ENCODE peak calls at places on chromosomes 6 and 20, in ten cellular contexts. D is SJSA1, G is ovary, N is neural progenitor cell, B is H9, P is SK-N-SH, K is ascending aorta, Y is Peyer's patch, V is tibial artery, H is HCT116. F is an unnamed sample.

GRCh38 chr20:59634435-59635005 is 30.2 kb downstream of the PHACTR3 start:
- DNase-seq in D (peak; percentile 14), G (no peak), N (no peak), B (no peak), P (no peak), K (no peak), Y (no peak), V (no peak), H (no peak), F (no peak)

GRCh38 chr6:166440106-166440505 is 57.4 kb upstream of the MPC1 start:
- DNase-seq in D (no peak), G (no peak), N (no peak), B (no peak), P (peak; percentile 76), K (no peak), Y (no peak), V (no peak), H (no peak), F (no peak)

GRCh38 chr20:8721098-8721497 is 347.8 kb upstream of the PLCB4 start:
- DNase-seq in D (peak; percentile 52), G (peak; percentile 31), N (peak; percentile 71), B (peak; percentile 41), P (peak; percentile 42), K (peak; percentile 66), Y (no peak), V (no peak), H (peak; percentile 18), F (peak; percentile 69)

GRCh38 chr20:45969712-45970634 is 2.0 kb downstream of the ZNF335 start:
- DNase-seq in D (no peak), G (peak; percentile 34), N (peak; percentile 80), B (peak; percentile 53), P (peak; percentile 75), K (peak; percentile 64), Y (peak; percentile 48), V (peak; percentile 59), H (peak; percentile 66), F (peak; percentile 73)

GRCh38 chr20:17226410-17227198 is at the start of gene PCSK2:
- DNase-seq in D (peak; percentile 68), G (peak; percentile 85), N (peak; percentile 97), B (peak; percentile 91), P (peak; percentile 90), K (no peak), Y (peak; percentile 39), V (no peak), H (no peak), F (peak; percentile 68)

GRCh38 chr20:14495066-14495465 is 157.7 kb upstream of the FLRT3 start:
- DNase-seq in D (no peak), G (no peak), N (no peak), B (no peak), P (no peak), K (no peak), Y (no peak), V (no peak), H (no peak), F (no peak)

GRCh38 chr6:17419189-17419575 is 25.8 kb downstream of the CAP2 start:
- DNase-seq in D (no peak), G (no peak), N (no peak), B (no peak), P (no peak), K (no peak), Y (no peak), V (no peak), H (no peak), F (no peak)

GRCh38 chr6:93784794-93785757 is 365.7 kb upstream of the EPHA7 start:
- DNase-seq in D (no peak), G (no peak), N (peak; percentile 27), B (no peak), P (no peak), K (no peak), Y (no peak), V (no peak), H (no peak), F (peak; percentile 22)

GRCh38 chr20:23702021-23702420 is 13.2 kb upstream of the CST4 start:
- DNase-seq in D (no peak), G (no peak), N (no peak), B (no peak), P (no peak), K (no peak), Y (no peak), V (no peak), H (no peak), F (no peak)

GRCh38 chr20:23692725-23693124 is 3.9 kb upstream of the CST4 start:
- DNase-seq in D (no peak), G (no peak), N (no peak), B (no peak), P (no peak), K (no peak), Y (no peak), V (no peak), H (no peak), F (no peak)

GRCh38 chr20:23700931-23701330 is 12.1 kb upstream of the CST4 start:
- DNase-seq in D (no peak), G (no peak), N (no peak), B (no peak), P (no peak), K (no peak), Y (no peak), V (no peak), H (no peak), F (no peak)

DNA sequence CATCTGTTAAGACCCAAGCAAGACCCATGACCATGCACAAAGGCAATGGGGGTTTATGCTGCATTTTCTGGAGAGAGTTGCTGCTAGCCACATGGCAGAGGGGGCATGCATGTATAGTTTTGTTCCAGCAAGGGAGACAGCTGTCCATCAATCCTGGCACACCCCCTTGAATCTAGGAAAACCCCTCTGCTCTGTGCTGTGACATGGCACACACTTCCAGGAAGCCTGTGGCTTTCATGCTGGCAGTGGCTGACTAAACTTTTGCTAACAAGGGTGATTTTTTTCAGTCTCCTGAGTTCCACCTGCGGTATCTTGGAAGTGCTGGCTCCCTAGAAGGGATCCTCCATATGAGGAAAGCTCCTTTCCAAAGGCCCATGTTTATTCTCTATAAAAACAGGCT is 9.1 kb upstream of the CST4 start:
- DNase-seq in D (no peak), G (no peak), N (no peak), B (no peak), P (no peak), K (no peak), Y (no peak), V (no peak), H (no peak), F (no peak)
- H3K9me3 ChIP-seq in D (no peaks in the 10 kb centered on the region), G (no peaks in the 10 kb centered on the region), N (no peaks in the 10 kb centered on the region), B (no peaks in the 10 kb centered on the region), P (no peaks in the 10 kb centered on the region), K (no peaks in the 10 kb centered on the region), Y (no peaks in the 10 kb centered on the region), V (no peaks in the 10 kb centered on the region), H (no peaks in the 10 kb centered on the region), F (no peaks in the 10 kb centered on the region)

GRCh38 chr6:54493138-54493537 is 184.9 kb downstream of the TINAG start:
- DNase-seq in D (no peak), G (no peak), N (no peak), B (no peak), P (no peak), K (no peak), Y (no peak), V (no peak), H (peak; percentile 29), F (no peak)
- H3K9me3 ChIP-seq in D (no peaks in the 10 kb centered on the region), G (no peaks in the 10 kb centered on the region), N (no peaks in the 10 kb centered on the region), B (no peaks in the 10 kb centered on the region), P (no peaks in the 10 kb centered on the region), K (no peaks in the 10 kb centered on the region), Y (no peaks in the 10 kb centered on the region), V (peaks cover 10% of the 10 kb centered on the region), H (no peaks in the 10 kb centered on the region), F (no peaks in the 10 kb centered on the region)

DNA sequence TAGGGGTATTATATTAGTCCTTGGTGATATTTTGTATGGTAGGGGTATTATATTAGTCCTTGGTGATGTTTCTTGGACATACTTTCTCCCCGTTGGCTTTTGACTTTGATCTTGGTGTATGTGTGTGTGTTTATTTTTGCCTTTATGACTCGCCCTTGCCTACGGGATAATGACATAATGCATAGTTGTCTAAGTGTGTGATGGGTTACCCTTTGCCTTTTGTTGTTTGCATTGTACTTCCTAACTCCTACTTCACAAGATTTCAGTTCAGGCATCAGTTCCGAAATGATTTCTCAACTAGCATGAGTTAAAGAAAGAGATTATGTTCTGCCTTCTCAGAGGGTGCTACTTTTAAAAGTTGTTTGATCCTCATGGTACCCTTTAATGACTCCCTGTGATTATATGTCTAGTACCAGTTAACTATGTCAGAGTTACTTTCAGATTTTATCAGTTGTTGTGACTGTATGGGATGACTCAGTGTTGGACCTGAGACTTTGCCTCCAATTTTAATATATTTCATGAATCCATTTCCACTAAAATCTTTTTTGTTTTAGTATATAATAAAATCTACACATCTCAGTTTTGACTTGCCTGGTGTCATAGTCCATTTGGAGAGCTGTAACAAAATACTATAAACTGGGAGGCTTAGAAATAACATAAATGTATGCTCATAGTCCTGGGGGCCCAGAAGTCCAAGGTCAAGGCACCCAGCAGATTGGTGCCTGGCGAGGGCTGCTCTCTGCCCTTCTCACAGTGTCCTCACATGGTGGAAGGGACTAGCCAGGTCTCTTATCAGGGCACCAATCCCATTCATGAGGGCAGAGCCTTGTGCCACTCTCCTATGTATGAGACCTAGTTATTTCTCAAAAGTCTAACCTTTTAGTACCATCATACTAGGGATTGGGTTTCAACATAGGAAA is 34.1 kb downstream of the CDYL start:
- DNase-seq in D (no peak), G (no peak), N (no peak), B (no peak), P (no peak), K (no peak), Y (no peak), V (no peak), H (peak; percentile 21), F (no peak)
- H3K9me3 ChIP-seq in D (no peaks in the 10 kb centered on the region), G (no peaks in the 10 kb centered on the region), N (no peaks in the 10 kb centered on the region), B (no peaks in the 10 kb centered on the region), P (no peaks in the 10 kb centered on the region), K (no peaks in the 10 kb centered on the region), Y (no peaks in the 10 kb centered on the region), V (no peaks in the 10 kb centered on the region), H (peaks cover 3% of the 10 kb centered on the region), F (no peaks in the 10 kb centered on the region)

GRCh38 chr20:24096256-24096655 is 107.7 kb upstream of the GGTLC1 start:
- DNase-seq in D (no peak), G (no peak), N (peak; percentile 17), B (no peak), P (no peak), K (no peak), Y (no peak), V (no peak), H (no peak), F (no peak)

GRCh38 chr20:24098886-24099285 is 110.3 kb upstream of the GGTLC1 start:
- DNase-seq in D (no peak), G (peak; percentile 28), N (no peak), B (no peak), P (no peak), K (no peak), Y (no peak), V (no peak), H (no peak), F (no peak)

GRCh38 chr20:24097051-24097450 is 108.5 kb upstream of the GGTLC1 start:
- DNase-seq in D (no peak), G (no peak), N (peak; percentile 24), B (no peak), P (no peak), K (no peak), Y (no peak), V (no peak), H (no peak), F (no peak)

GRCh38 chr20:24095753-24096152 is 107.2 kb upstream of the GGTLC1 start:
- DNase-seq in D (no peak), G (no peak), N (no peak), B (no peak), P (no peak), K (no peak), Y (no peak), V (no peak), H (no peak), F (no peak)

DNA sequence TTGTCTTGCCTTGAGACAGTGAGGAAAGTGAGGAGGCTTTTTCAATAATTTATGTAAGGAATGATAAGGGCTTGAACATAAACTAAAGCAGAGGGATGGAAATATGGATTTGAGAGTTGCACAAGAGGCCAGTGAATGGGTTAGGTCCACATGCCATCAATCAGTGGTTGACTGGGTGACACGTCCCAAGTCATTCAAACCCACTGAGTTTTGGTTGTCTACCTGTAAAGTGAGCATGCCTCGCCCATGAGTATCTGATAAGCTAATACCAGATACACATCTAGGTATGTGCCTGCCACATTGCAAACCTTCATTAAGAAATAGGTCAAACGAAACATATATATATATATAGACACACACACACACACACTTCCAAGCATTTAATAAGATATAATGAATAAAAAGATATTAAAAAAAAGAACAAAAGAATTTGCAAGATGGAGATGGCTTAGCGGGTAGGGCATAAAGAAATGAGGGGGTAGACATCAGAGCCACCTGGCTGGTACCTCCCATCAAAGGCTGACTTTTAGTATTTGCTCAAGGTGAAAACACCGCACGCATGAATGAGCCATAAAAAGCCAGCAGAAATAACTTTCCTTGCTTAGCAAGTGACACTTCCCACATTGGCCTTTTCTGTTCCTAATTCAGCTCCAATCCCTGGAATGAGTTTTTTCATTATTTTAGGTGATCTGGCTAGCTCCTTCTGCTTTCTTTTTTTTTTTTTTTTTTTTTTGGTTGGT is 109.1 kb upstream of the GGTLC1 start:
- DNase-seq in D (no peak), G (no peak), N (no peak), B (no peak), P (no peak), K (no peak), Y (no peak), V (no peak), H (no peak), F (no peak)
- H3K9me3 ChIP-seq in D (no peaks in the 10 kb centered on the region), G (no peaks in the 10 kb centered on the region), N (no peaks in the 10 kb centered on the region), B (no peaks in the 10 kb centered on the region), P (no peaks in the 10 kb centered on the region), K (no peaks in the 10 kb centered on the region), Y (no peaks in the 10 kb centered on the region), V (no peaks in the 10 kb centered on the region), H (no peaks in the 10 kb centered on the region), F (no peaks in the 10 kb centered on the region)